ENCODE peak calls at places on chromosomes 4 and X, in four cellular contexts. G, N, F and T are unnamed samples.

GRCh38 chrX:57573754-57574153 is 18.1 kb upstream of the ZXDB start:
- DNase-seq in G (no peak), N (no peak), F (no peak), T (peak)

GRCh38 chr4:53932784-53933183 is 131.6 kb downstream of the CHIC2 start:
- DNase-seq in G (no peak), N (no peak), F (no peak), T (no peak)

GRCh38 chr4:108360857-108361820 is 192.4 kb upstream of the LEF1 start:
- DNase-seq in G (no peak), N (no peak), F (no peak), T (no peak)

GRCh38 chr4:153318696-153319320 is 25.7 kb upstream of the MND1 start:
- DNase-seq in G (peak), N (no peak), F (peak), T (peak)

GRCh38 chrX:44012484-44013096 is 39.4 kb upstream of the NDP start:
- DNase-seq in G (no peak), N (no peak), F (no peak), T (no peak)

GRCh38 chrX:49919617-49920016 is 2.8 kb upstream of the CLCN5 start:
- DNase-seq in G (peak), N (no peak), F (peak), T (peak)

GRCh38 chrX:25442501-25442900 is 426.7 kb upstream of the ARX start:
- DNase-seq in G (no peak), N (no peak), F (no peak), T (no peak)

GRCh38 chr4:78784255-78784654 is 8.1 kb downstream of the BMP2K start:
- DNase-seq in G (no peak), N (no peak), F (no peak), T (no peak)

GRCh38 chrX:15854080-15854655 is 445 bp downstream of the AP1S2 start:
- DNase-seq in G (peak), N (no peak), F (peak), T (peak)

GRCh38 chr4:89324671-89325070 is 17.1 kb upstream of the GPRIN3 start:
- DNase-seq in G (no peak), N (peak), F (no peak), T (no peak)

GRCh38 chr4:1290165-1290977 is 680 bp downstream of the MAEA start:
- DNase-seq in G (no peak), N (no peak), F (peak), T (peak)

GRCh38 chrX:68930576-68931317 is 101.9 kb downstream of the EFNB1 start:
- DNase-seq in G (no peak), N (no peak), F (no peak), T (no peak)

GRCh38 chrX:68060506-68061205 is 372.6 kb downstream of the OPHN1 start:
- DNase-seq in G (no peak), N (no peak), F (no peak), T (no peak)

GRCh38 chr4:61500883-61501282 is 300.8 kb downstream of the ADGRL3 start:
- DNase-seq in G (no peak), N (no peak), F (no peak), T (no peak)

GRCh38 chr4:77197361-77197760 is 40.4 kb downstream of the CCNG2 start:
- DNase-seq in G (no peak), N (no peak), F (no peak), T (no peak)

GRCh38 chr4:28341784-28342183 is 1481.1 kb downstream of the STIM2 start:
- DNase-seq in G (no peak), N (no peak), F (no peak), T (no peak)

GRCh38 chr4:107115185-107115847 is 79.2 kb upstream of the DKK2 start:
- DNase-seq in G (no peak), N (no peak), F (no peak), T (no peak)

GRCh38 chr4:27096142-27096824 is 235.6 kb downstream of the STIM2 start:
- DNase-seq in G (no peak), N (no peak), F (no peak), T (no peak)

GRCh38 chr4:15961778-15962510 is 1.0 kb downstream of the FGFBP2 start:
- DNase-seq in G (no peak), N (no peak), F (no peak), T (no peak)

GRCh38 chr4:1721003-1721665 is at the start of the genes TACC3 and TMEM129:
- DNase-seq in G (peak), N (peak), F (peak), T (peak)

GRCh38 chr4:113637363-113637762 is 124.2 kb downstream of the CAMK2D start:
- DNase-seq in G (no peak), N (no peak), F (no peak), T (no peak)

GRCh38 chr4:174461438-174462106 is 60.7 kb downstream of the HPGD start:
- DNase-seq in G (peak), N (no peak), F (no peak), T (no peak)

GRCh38 chrX:111914398-111915092 is 38.6 kb downstream of the TRPC5OS start:
- DNase-seq in G (no peak), N (no peak), F (no peak), T (no peak)

GRCh38 chr4:87857789-87858188 is 25.0 kb downstream of the MEPE start:
- DNase-seq in G (no peak), N (no peak), F (no peak), T (no peak)

GRCh38 chrX:123818243-123818642 is 41.6 kb upstream of the XIAP start:
- DNase-seq in G (peak), N (no peak), F (no peak), T (no peak)

GRCh38 chr4:36737691-36738090 is 456.3 kb downstream of the DTHD1 start:
- DNase-seq in G (no peak), N (no peak), F (no peak), T (no peak)

GRCh38 chr4:188620608-188621007 is 481.4 kb downstream of the TRIML1 start:
- DNase-seq in G (no peak), N (no peak), F (no peak), T (no peak)

GRCh38 chr4:687048-687974 is 1.6 kb downstream of the SLC49A3 start:
- DNase-seq in G (peak), N (no peak), F (peak), T (no peak)

GRCh38 chr4:26034849-26035248 is 120.8 kb downstream of the SMIM20 start:
- DNase-seq in G (no peak), N (no peak), F (no peak), T (no peak)

GRCh38 chr4:762211-763190 is 56.9 kb downstream of the PCGF3 start:
- DNase-seq in G (peak), N (no peak), F (no peak), T (peak)

GRCh38 chr4:11790230-11790629 is 361.5 kb upstream of the HS3ST1 start:
- DNase-seq in G (no peak), N (no peak), F (no peak), T (no peak)
- TF ChIP-seq BHLHE40 in G (no peak), N (no peak), F (no peak), T (no peak)

GRCh38 chr4:123892997-123893745 is 496.6 kb downstream of the SPRY1 start:
- DNase-seq in G (peak), N (no peak), F (no peak), T (no peak)

GRCh38 chr4:123891901-123892300 is 495.3 kb downstream of the SPRY1 start:
- DNase-seq in G (no peak), N (no peak), F (no peak), T (no peak)

GRCh38 chr4:123890889-123891288 is 494.3 kb downstream of the SPRY1 start:
- DNase-seq in G (no peak), N (no peak), F (no peak), T (no peak)

GRCh38 chr4:123892368-123892961 is 495.9 kb downstream of the SPRY1 start:
- DNase-seq in G (no peak), N (no peak), F (no peak), T (no peak)

DNA sequence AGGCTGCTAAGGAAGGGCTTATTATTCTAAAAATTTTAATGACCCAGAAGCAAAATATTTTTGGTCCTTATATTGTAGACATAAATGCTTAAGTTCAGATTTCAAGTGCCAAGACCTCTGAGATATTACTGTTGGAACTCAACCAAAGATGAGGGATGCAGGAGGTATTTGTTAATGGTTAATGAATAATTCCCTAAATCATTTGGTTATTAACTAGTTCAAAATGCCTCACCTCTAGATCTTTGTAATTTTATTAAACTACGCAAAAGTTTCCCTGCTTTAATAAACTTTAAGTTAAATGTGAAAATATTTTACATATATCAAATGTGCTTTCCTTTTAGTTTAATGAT is 497.1 kb downstream of the SPRY1 start:
- DNase-seq in G (no peak), N (no peak), F (no peak), T (no peak)
- TF ChIP-seq FOXK2 in G (no peak), N (no peak), F (no peak), T (no peak)

GRCh38 chr4:139532951-139533350 is 23.1 kb downstream of the SETD7 start:
- DNase-seq in G (no peak), N (no peak), F (no peak), T (peak)
- TF ChIP-seq BHLHE40 in G (no peak), N (no peak), F (no peak), T (no peak)

GRCh38 chr4:110071466-110071865 is 126.9 kb downstream of the ELOVL6 start:
- DNase-seq in G (no peak), N (no peak), F (no peak), T (no peak)
- TF ChIP-seq FOXK2 in G (no peak), N (no peak), F (no peak), T (no peak)